ENCODE peak calls at places on chromosomes 16 and 17, in six cellular contexts. One of them, this sample, is unnamed.
A peak's percentile ranks its signal among the peaks of the same experiment; 100 is the strongest.

GRCh38 chr17:29677139-29677834 is 54.6 kb upstream of the CORO6 start:
- DNase-seq in H9: no peak
- DNase-seq in epithelial cell of esophagus: no peak
- DNase-seq in neural crest cell: no peak
- DNase-seq in fibroblast of mammary gland: peak; percentile 83
- DNase-seq in A549: no peak
- DNase-seq in this sample: no peak

GRCh38 chr17:80030730-80031410 is 4.8 kb downstream of the TBC1D16 start:
- DNase-seq in neural crest cell: no peak
- DNase-seq in H9: no peak
- DNase-seq in A549: no peak
- DNase-seq in epithelial cell of esophagus: peak; percentile 78
- DNase-seq in fibroblast of mammary gland: no peak
- DNase-seq in this sample: no peak

GRCh38 chr17:51770031-51770759 is 388.3 kb downstream of the CA10 start:
- DNase-seq in A549: no peak
- DNase-seq in neural crest cell: no peak
- DNase-seq in fibroblast of mammary gland: no peak
- DNase-seq in H9: no peak
- DNase-seq in epithelial cell of esophagus: peak; percentile 31
- DNase-seq in this sample: no peak

GRCh38 chr16:50195756-50196155 is 42.6 kb downstream of the TENT4B start:
- DNase-seq in fibroblast of mammary gland: no peak
- DNase-seq in neural crest cell: no peak
- DNase-seq in A549: no peak
- DNase-seq in H9: no peak
- DNase-seq in epithelial cell of esophagus: no peak
- DNase-seq in this sample: no peak

GRCh38 chr16:89209522-89210044 is 7.9 kb upstream of the ZNF778 start:
- DNase-seq in fibroblast of mammary gland: no peak
- DNase-seq in A549: no peak
- DNase-seq in neural crest cell: no peak
- DNase-seq in H9: no peak
- DNase-seq in epithelial cell of esophagus: no peak
- DNase-seq in this sample: peak; percentile 15

GRCh38 chr17:32873114-32873513 is 3.8 kb downstream of the MYO1D start:
- DNase-seq in epithelial cell of esophagus: peak; percentile 86
- DNase-seq in A549: no peak
- DNase-seq in fibroblast of mammary gland: no peak
- DNase-seq in H9: no peak
- DNase-seq in neural crest cell: no peak
- DNase-seq in this sample: no peak

GRCh38 chr17:21512307-21513011 is 136.3 kb downstream of the KCNJ12 start:
- DNase-seq in neural crest cell: no peak
- DNase-seq in epithelial cell of esophagus: no peak
- DNase-seq in H9: no peak
- DNase-seq in A549: no peak
- DNase-seq in fibroblast of mammary gland: no peak
- DNase-seq in this sample: no peak

GRCh38 chr16:68492501-68493411 is 44.4 kb upstream of the SMPD3 start:
- DNase-seq in fibroblast of mammary gland: no peak
- DNase-seq in epithelial cell of esophagus: no peak
- DNase-seq in H9: no peak
- DNase-seq in neural crest cell: no peak
- DNase-seq in A549: no peak
- DNase-seq in this sample: no peak

GRCh38 chr17:20071824-20072691 is 62.9 kb downstream of the SPECC1 start:
- DNase-seq in neural crest cell: no peak
- DNase-seq in H9: no peak
- DNase-seq in fibroblast of mammary gland: peak; percentile 44
- DNase-seq in A549: no peak
- DNase-seq in epithelial cell of esophagus: peak; percentile 35
- DNase-seq in this sample: no peak

GRCh38 chr17:48070195-48070594 is 22.0 kb downstream of the NFE2L1 start:
- DNase-seq in neural crest cell: no peak
- DNase-seq in H9: no peak
- DNase-seq in fibroblast of mammary gland: no peak
- DNase-seq in A549: no peak
- DNase-seq in epithelial cell of esophagus: no peak
- DNase-seq in this sample: no peak

GRCh38 chr17:16923097-16923903 is 48.6 kb downstream of the TNFRSF13B start:
- DNase-seq in neural crest cell: no peak
- DNase-seq in A549: no peak
- DNase-seq in H9: no peak
- DNase-seq in fibroblast of mammary gland: no peak
- DNase-seq in epithelial cell of esophagus: no peak
- DNase-seq in this sample: no peak

GRCh38 chr16:57537596-57538234 is 1.3 kb upstream of the CCDC102A start:
- DNase-seq in fibroblast of mammary gland: no peak
- DNase-seq in neural crest cell: no peak
- DNase-seq in H9: peak; percentile 21
- DNase-seq in epithelial cell of esophagus: no peak
- DNase-seq in A549: no peak
- DNase-seq in this sample: no peak

GRCh38 chr17:4498461-4499397 is at the start of gene SPNS2:
- DNase-seq in A549: peak; percentile 55
- DNase-seq in epithelial cell of esophagus: peak; percentile 69
- DNase-seq in fibroblast of mammary gland: peak; percentile 16
- DNase-seq in H9: peak; percentile 81
- DNase-seq in neural crest cell: peak; percentile 44
- DNase-seq in this sample: peak; percentile 85

GRCh38 chr16:58499615-58500328 is at the start of gene NDRG4:
- DNase-seq in A549: peak; percentile 91
- DNase-seq in fibroblast of mammary gland: peak; percentile 79
- DNase-seq in epithelial cell of esophagus: peak; percentile 88
- DNase-seq in neural crest cell: peak; percentile 71
- DNase-seq in H9: peak; percentile 97
- DNase-seq in this sample: peak; percentile 92

GRCh38 chr17:48520631-48521045 is 10.2 kb downstream of the HOXB1 start:
- DNase-seq in neural crest cell: no peak
- DNase-seq in fibroblast of mammary gland: no peak
- DNase-seq in epithelial cell of esophagus: no peak
- DNase-seq in H9: peak; percentile 66
- DNase-seq in A549: peak; percentile 84
- DNase-seq in this sample: no peak

GRCh38 chr16:839643-840408 is 39.3 kb upstream of the GNG13 start:
- DNase-seq in fibroblast of mammary gland: no peak
- DNase-seq in A549: no peak
- DNase-seq in neural crest cell: no peak
- DNase-seq in H9: no peak
- DNase-seq in epithelial cell of esophagus: no peak
- DNase-seq in this sample: no peak

GRCh38 chr17:35144840-35145239 is 2.7 kb upstream of the NLE1 start:
- DNase-seq in H9: no peak
- DNase-seq in A549: no peak
- DNase-seq in neural crest cell: no peak
- DNase-seq in epithelial cell of esophagus: no peak
- DNase-seq in fibroblast of mammary gland: no peak
- DNase-seq in this sample: no peak

GRCh38 chr16:86946396-86946795 is 368.0 kb downstream of the FOXL1 start:
- DNase-seq in neural crest cell: no peak
- DNase-seq in H9: no peak
- DNase-seq in epithelial cell of esophagus: no peak
- DNase-seq in A549: peak; percentile 11
- DNase-seq in fibroblast of mammary gland: no peak
- DNase-seq in this sample: no peak

GRCh38 chr17:61766520-61766919 is 96.8 kb downstream of the BRIP1 start:
- DNase-seq in neural crest cell: no peak
- DNase-seq in epithelial cell of esophagus: peak; percentile 80
- DNase-seq in fibroblast of mammary gland: no peak
- DNase-seq in A549: no peak
- DNase-seq in H9: no peak
- DNase-seq in this sample: no peak

GRCh38 chr17:55098765-55099164 is 130.2 kb downstream of the STXBP4 start:
- DNase-seq in fibroblast of mammary gland: no peak
- DNase-seq in H9: no peak
- DNase-seq in neural crest cell: no peak
- DNase-seq in A549: no peak
- DNase-seq in epithelial cell of esophagus: no peak
- DNase-seq in this sample: no peak

GRCh38 chr16:88602091-88602490 is 31.9 kb downstream of the ZC3H18 start:
- DNase-seq in A549: no peak
- DNase-seq in epithelial cell of esophagus: no peak
- DNase-seq in H9: no peak
- DNase-seq in fibroblast of mammary gland: no peak
- DNase-seq in neural crest cell: no peak
- DNase-seq in this sample: no peak

GRCh38 chr17:39118674-39119419 is 32.6 kb downstream of the PLXDC1 start:
- DNase-seq in H9: no peak
- DNase-seq in epithelial cell of esophagus: no peak
- DNase-seq in fibroblast of mammary gland: no peak
- DNase-seq in neural crest cell: no peak
- DNase-seq in A549: no peak
- DNase-seq in this sample: no peak

GRCh38 chr17:8163978-8164814 is 1.4 kb upstream of the VAMP2 start:
- DNase-seq in H9: peak; percentile 72
- DNase-seq in fibroblast of mammary gland: peak; percentile 83
- DNase-seq in epithelial cell of esophagus: peak; percentile 45
- DNase-seq in neural crest cell: no peak
- DNase-seq in A549: peak; percentile 76
- DNase-seq in this sample: peak; percentile 47

GRCh38 chr16:89354325-89354724 is 136.0 kb downstream of the ANKRD11 start:
- DNase-seq in epithelial cell of esophagus: no peak
- DNase-seq in H9: no peak
- DNase-seq in neural crest cell: no peak
- DNase-seq in fibroblast of mammary gland: no peak
- DNase-seq in A549: no peak
- DNase-seq in this sample: no peak

GRCh38 chr17:48052956-48053757 is 5.0 kb downstream of the NFE2L1 start:
- DNase-seq in neural crest cell: no peak
- DNase-seq in epithelial cell of esophagus: no peak
- DNase-seq in fibroblast of mammary gland: peak; percentile 52
- DNase-seq in A549: no peak
- DNase-seq in H9: no peak
- DNase-seq in this sample: peak; percentile 34

GRCh38 chr16:85709766-85710423 is 21.1 kb upstream of the GINS2 start:
- DNase-seq in neural crest cell: no peak
- DNase-seq in H9: no peak
- DNase-seq in epithelial cell of esophagus: no peak
- DNase-seq in fibroblast of mammary gland: no peak
- DNase-seq in A549: no peak
- DNase-seq in this sample: no peak

DNA sequence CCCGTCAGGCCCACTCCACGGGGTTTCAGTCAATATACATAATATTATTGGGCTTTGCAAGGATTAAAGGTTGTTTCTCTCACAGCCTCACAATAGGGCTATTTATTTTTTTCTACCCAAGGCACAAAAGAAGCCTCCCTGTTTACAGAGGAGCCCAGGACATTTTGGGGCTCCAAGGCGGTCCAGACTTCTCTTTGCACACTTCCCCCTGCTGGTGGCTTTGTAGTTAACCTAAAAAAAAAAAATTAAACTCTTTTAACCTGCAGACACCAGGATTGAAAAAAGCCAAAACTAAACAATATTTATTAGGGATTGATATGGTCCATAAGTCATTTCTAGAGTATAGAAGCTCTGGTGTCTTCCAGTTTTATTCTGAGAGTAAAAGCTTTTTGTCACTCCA is 169.7 kb upstream of the ZFHX3 start:
- DNase-seq in A549: no peak
- DNase-seq in fibroblast of mammary gland: no peak
- DNase-seq in neural crest cell: no peak
- DNase-seq in epithelial cell of esophagus: no peak
- DNase-seq in H9: no peak
- DNase-seq in this sample: no peak
- TF ChIP-seq CTCF in A549: peak; percentile 28
- TF ChIP-seq CTCF in fibroblast of mammary gland: peak; percentile 20
- TF ChIP-seq CTCF in neural crest cell: peak; percentile 58
- TF ChIP-seq CTCF in epithelial cell of esophagus: no peak
- TF ChIP-seq CTCF in H9: peak; percentile 66
- TF ChIP-seq CTCF in this sample: peak; percentile 65

GRCh38 chr17:1470774-1471462 is 14.9 kb upstream of the CRK start:
- DNase-seq in neural crest cell: no peak
- DNase-seq in H9: no peak
- DNase-seq in A549: no peak
- DNase-seq in fibroblast of mammary gland: no peak
- DNase-seq in epithelial cell of esophagus: no peak
- DNase-seq in this sample: no peak

GRCh38 chr17:1467258-1467657 is 11.2 kb upstream of the CRK start:
- DNase-seq in epithelial cell of esophagus: no peak
- DNase-seq in fibroblast of mammary gland: no peak
- DNase-seq in neural crest cell: no peak
- DNase-seq in A549: no peak
- DNase-seq in H9: no peak
- DNase-seq in this sample: no peak

GRCh38 chr17:1469231-1469852 is 13.3 kb upstream of the CRK start:
- DNase-seq in H9: peak; percentile 77
- DNase-seq in fibroblast of mammary gland: no peak
- DNase-seq in A549: peak; percentile 93
- DNase-seq in epithelial cell of esophagus: no peak
- DNase-seq in neural crest cell: no peak
- DNase-seq in this sample: no peak

GRCh38 chr17:1470071-1470773 is 14.2 kb upstream of the CRK start:
- DNase-seq in H9: no peak
- DNase-seq in A549: no peak
- DNase-seq in fibroblast of mammary gland: no peak
- DNase-seq in epithelial cell of esophagus: no peak
- DNase-seq in neural crest cell: no peak
- DNase-seq in this sample: no peak

DNA sequence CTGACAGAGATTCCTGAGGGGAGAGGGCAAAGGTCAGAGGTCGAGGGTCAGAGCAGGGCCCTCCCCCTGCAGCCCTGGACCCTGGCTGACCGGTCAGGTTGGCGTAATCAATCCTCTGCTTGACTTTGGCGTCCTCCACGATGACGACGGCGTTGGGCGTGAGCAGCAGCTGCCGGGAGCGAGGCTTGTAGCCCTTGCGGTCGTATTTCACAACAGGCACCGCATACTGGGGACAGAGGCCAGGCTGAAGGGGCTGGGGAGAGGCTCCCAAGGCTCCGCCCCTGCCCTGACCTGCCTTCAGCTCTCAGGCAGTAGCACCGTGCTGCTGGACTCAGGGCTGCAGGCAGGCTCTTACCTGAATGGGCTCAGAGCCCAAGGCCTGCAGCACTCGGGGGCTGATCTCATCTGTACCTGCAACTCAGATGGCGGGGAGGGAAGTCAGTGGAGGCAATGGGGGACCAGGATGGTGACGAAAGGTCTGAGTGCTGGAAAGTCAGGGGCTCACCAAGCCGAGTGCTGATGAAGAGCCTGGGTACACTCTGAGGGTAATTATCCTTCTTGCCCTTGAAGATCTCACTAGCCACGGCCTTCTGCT is 12.0 kb upstream of the CRK start:
- DNase-seq in fibroblast of mammary gland: peak; percentile 60
- DNase-seq in H9: no peak
- DNase-seq in epithelial cell of esophagus: no peak
- DNase-seq in A549: no peak
- DNase-seq in neural crest cell: peak; percentile 56
- DNase-seq in this sample: no peak
- TF ChIP-seq CTCF in fibroblast of mammary gland: no peak
- TF ChIP-seq CTCF in H9: no peak
- TF ChIP-seq CTCF in epithelial cell of esophagus: no peak
- TF ChIP-seq CTCF in A549: no peak
- TF ChIP-seq CTCF in neural crest cell: no peak
- TF ChIP-seq CTCF in this sample: no peak

GRCh38 chr17:63436523-63437110 is 9.5 kb downstream of the CYB561 start:
- DNase-seq in H9: peak; percentile 83
- DNase-seq in neural crest cell: no peak
- DNase-seq in epithelial cell of esophagus: no peak
- DNase-seq in fibroblast of mammary gland: peak; percentile 61
- DNase-seq in A549: peak; percentile 71
- DNase-seq in this sample: no peak
- TF ChIP-seq CTCF in H9: peak; percentile 57
- TF ChIP-seq CTCF in neural crest cell: no peak
- TF ChIP-seq CTCF in epithelial cell of esophagus: no peak
- TF ChIP-seq CTCF in fibroblast of mammary gland: peak; percentile 19
- TF ChIP-seq CTCF in A549: peak; percentile 34
- TF ChIP-seq CTCF in this sample: no peak

GRCh38 chr17:67559381-67559966 is 158.3 kb upstream of the NOL11 start:
- DNase-seq in epithelial cell of esophagus: no peak
- DNase-seq in fibroblast of mammary gland: no peak
- DNase-seq in neural crest cell: no peak
- DNase-seq in H9: peak; percentile 69
- DNase-seq in A549: peak; percentile 22
- DNase-seq in this sample: no peak
- TF ChIP-seq CTCF in epithelial cell of esophagus: peak; percentile 20
- TF ChIP-seq CTCF in fibroblast of mammary gland: no peak
- TF ChIP-seq CTCF in neural crest cell: peak; percentile 17
- TF ChIP-seq CTCF in H9: peak; percentile 75
- TF ChIP-seq CTCF in A549: peak; percentile 22
- TF ChIP-seq CTCF in this sample: no peak

This sample was measured in glutamatergic neuron.